ENCODE peak calls at places on chromosomes 7 and 10, in four cellular contexts. C is ovary, P is AG04449, D is epithelial cell of esophagus. W is an unnamed sample.

GRCh38 chr10:73881221-73881919 is 7.0 kb upstream of the CAMK2G start:
- DNase-seq in D (no peak), P (no peak), C (no peak), W (no peak)

GRCh38 chr10:75431180-75432111 is at the start of gene LRMDA:
- DNase-seq in P (no peak), C (peak; percentile 81), D (peak; percentile 45), W (no peak)

GRCh38 chr7:131370523-131370968 is 42.9 kb downstream of the MKLN1 start:
- DNase-seq in P (no peak), D (peak; percentile 14), C (no peak), W (peak; percentile 36)

GRCh38 chr10:10782603-10783002 is 235.1 kb upstream of the CELF2 start:
- DNase-seq in P (no peak), C (no peak), D (peak; percentile 50), W (no peak)

GRCh38 chr7:98754041-98754479 is 115.8 kb downstream of the TMEM130 start:
- DNase-seq in D (no peak), P (no peak), C (no peak), W (no peak)

GRCh38 chr7:119713606-119714005 is 559.4 kb upstream of the KCND2 start:
- DNase-seq in D (no peak), P (no peak), C (no peak), W (no peak)

GRCh38 chr10:97463363-97464132 is 17.6 kb downstream of the ZDHHC16 start:
- DNase-seq in C (no peak), D (peak; percentile 73), P (no peak), W (no peak)

GRCh38 chr10:19097151-19097550 is 48.5 kb downstream of the MALRD1 start:
- DNase-seq in P (no peak), C (no peak), D (no peak), W (no peak)

GRCh38 chr10:46234431-46235060 is 52.3 kb upstream of the ANTXRL start:
- DNase-seq in D (no peak), C (no peak), P (no peak), W (no peak)

GRCh38 chr10:123642293-123642692 is 23.9 kb upstream of the GPR26 start:
- DNase-seq in P (no peak), D (no peak), C (no peak), W (no peak)

GRCh38 chr7:52168085-52168484 is 851.5 kb upstream of the COBL start:
- DNase-seq in P (no peak), D (no peak), C (no peak), W (no peak)

DNA sequence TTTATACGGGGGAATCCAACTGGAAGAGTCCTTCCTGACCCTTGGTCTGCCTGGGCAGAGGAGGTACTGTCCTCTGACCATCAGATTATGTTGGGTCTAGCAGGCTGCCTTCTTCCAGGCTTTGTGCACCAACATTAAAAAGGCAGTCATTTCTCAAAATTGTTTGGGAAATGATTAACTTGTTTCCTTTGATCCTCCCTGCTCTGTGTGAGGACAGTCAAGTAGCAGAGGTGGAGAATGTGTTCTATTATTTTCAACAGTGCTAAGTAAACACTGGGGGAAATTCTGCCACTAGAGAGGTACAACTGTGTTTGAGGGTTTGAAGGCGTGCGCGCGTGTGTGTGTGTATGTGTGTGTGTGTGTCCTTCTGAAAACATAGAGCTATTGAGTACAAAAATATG is 20.6 kb downstream of the ACSL5 start:
- DNase-seq in C (no peak), P (no peak), D (no peak), W (no peak)
- TF ChIP-seq CTCF in C (no peak), P (no peak), D (no peak), W (no peak)

GRCh38 chr7:87926581-87927461 is 7.2 kb upstream of the ADAM22 start:
- DNase-seq in P (no peak), C (no peak), D (no peak), W (no peak)
- TF ChIP-seq CTCF in P (no peak), C (no peak), D (no peak), W (no peak)

GRCh38 chr10:16156681-16157080 is 280.1 kb upstream of the PTER start:
- DNase-seq in D (no peak), P (no peak), C (no peak), W (no peak)

GRCh38 chr10:16155761-16156322 is 281.0 kb upstream of the PTER start:
- DNase-seq in P (no peak), D (no peak), C (no peak), W (no peak)
- TF ChIP-seq CTCF in P (no peak), D (no peak), C (no peak), W (peak; percentile 34)

DNA sequence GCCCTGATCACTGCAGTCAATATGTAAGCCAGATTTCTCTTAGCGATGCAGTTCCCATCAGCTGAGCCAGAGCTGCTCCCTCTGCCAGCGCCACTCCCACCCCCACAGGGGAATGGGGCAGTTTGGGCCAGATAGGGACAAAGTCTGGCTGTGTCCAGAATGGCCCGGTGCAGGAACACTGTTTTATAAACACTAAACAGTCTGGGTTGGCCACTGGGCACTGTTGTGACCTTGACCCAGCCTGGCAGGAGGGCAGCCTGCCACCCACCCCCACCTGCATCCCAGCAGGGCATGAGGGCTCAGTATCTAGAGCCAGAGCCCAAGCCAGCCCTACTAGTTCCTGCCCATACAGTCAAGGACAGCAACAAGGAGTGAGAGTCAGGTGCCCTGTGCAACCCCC is 1.3 kb downstream of the OGDHL start:
- DNase-seq in C (no peak), D (no peak), P (no peak), W (no peak)
- TF ChIP-seq CTCF in C (no peak), D (no peak), P (no peak), W (no peak)

DNA sequence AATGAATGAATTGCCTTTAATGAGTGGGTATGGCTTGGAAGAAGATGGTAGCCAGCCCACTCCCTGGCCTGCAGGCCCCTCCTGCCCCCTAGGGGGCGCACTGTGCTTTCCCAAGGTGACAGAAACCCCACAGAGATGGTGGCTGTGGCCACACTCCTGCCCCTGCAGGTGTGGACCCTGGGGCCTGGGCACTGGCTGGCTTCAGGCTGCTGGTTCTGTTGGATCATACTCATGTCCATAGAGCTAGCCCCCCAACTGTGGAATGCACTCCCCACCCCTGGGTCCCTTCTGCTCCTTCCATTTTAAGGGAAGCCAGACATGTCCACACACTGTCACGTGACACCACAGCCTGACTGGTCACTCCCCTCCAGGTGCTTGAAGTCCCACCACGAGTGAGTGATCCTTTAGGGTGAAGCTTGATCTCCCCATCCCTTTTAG is 44.8 kb downstream of the ZCCHC24 start:
- DNase-seq in D (peak; percentile 42), C (no peak), P (no peak), W (no peak)
- TF ChIP-seq CTCF in D (peak; percentile 65), C (no peak), P (peak; percentile 70), W (peak; percentile 76)

DNA sequence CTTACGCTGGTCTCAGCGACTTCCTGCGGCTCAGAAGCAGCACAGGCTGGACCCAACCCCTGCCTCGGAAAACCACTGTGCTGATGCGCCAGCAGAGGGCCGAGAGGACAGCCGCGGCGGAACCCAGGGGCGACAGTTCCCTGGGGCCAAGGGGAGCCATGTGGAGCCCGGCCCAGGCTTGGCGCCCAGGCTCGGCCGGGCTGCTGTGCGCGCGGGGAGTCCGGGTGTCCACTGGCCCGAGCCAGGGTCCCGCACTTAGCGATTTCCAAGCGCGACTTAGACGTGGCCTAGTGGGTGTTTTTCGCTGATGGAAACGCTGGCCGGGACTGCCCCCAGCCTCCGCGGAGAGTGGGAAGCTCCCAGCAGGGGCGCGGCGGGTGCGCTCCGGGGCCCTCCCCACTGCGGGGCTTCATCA is 18.6 kb upstream of the ZNF32 start:
- DNase-seq in P (no peak), D (no peak), C (no peak), W (no peak)
- TF ChIP-seq CTCF in P (peak; percentile 58), D (peak; percentile 15), C (no peak), W (peak; percentile 57)

W was measured in epithelial cell of proximal tubule.